ENCODE peak calls at places on chromosomes 2 and 18, in four cellular contexts. A, B, F and Z are unnamed samples.

GRCh38 chr2:3611136-3611535 is 16.2 kb downstream of the COLEC11 start:
- DNase-seq in A (peak; percentile 17), F (no peak), B (peak; percentile 8), Z (no peak)

GRCh38 chr18:27785815-27786537 is 391.0 kb downstream of the CDH2 start:
- DNase-seq in F (no peak), A (no peak), B (no peak), Z (no peak)

GRCh38 chr2:150803689-150804398 is 316.4 kb upstream of the RND3 start:
- DNase-seq in A (no peak), B (no peak), F (no peak), Z (no peak)

GRCh38 chr2:62477573-62477972 is 28.4 kb downstream of the TMEM17 start:
- DNase-seq in B (no peak), A (no peak), F (no peak), Z (no peak)

GRCh38 chr18:47204908-47205522 is 28.9 kb upstream of the IER3IP1 start:
- DNase-seq in F (no peak), A (peak; percentile 67), B (peak; percentile 34), Z (peak; percentile 41)

GRCh38 chr2:165376571-165376975 is 92.9 kb upstream of the CSRNP3 start:
- DNase-seq in B (no peak), A (no peak), F (no peak), Z (no peak)

GRCh38 chr2:159783559-159783958 is 14.4 kb downstream of the CD302 start:
- DNase-seq in A (no peak), F (no peak), B (no peak), Z (no peak)

GRCh38 chr2:12787891-12788783 is 71.4 kb downstream of the TRIB2 start:
- DNase-seq in B (no peak), A (no peak), F (peak; percentile 98), Z (peak; percentile 64)

GRCh38 chr2:24421668-24422067 is 61.3 kb upstream of the ITSN2 start:
- DNase-seq in A (peak; percentile 80), F (peak; percentile 22), B (peak; percentile 78), Z (peak; percentile 62)

DNA sequence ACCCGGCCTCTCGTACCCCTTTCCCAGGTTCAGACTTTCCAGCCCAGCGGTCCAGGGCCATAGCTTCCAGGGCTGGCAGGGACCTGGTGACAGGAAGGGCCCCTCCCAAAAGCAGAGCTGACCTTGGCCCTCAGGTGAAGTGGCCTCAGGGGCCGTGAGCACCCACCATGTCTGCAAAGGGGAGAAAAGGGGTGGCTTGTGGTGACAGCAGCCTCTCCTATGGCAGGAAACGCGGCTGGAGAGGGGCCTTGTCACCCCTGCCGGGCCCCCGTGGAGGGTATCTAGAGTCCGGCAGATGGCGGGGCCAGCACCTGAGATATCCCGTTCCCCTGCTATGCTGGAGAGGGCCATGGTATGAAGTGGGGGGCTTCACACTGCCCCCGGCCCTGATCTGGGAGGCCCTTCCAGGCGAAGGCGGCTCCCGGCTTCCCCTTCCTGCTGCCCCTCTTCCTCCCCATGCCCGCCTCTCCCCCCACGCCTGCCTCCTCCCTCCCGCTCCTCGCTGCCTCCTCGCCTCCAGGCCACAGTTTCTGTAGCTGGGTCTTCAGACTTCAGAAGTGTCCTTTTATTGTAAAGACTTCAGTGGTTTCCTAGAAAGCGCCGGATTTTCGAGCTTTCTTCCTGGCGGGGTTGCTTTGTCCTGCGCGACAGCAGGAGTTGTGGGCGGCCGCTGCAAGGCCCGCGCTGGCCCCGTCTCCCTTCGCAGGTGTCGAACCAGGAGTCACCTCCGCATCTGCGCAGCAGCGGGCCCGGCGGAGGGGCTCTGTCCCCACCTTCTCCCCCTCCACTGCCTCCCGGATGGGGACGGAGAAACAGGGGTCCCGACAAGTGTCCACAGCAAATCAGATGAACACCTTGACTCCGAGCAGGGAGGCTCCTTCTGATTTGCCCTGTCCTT is 240.5 kb upstream of the MYT1L start:
- DNase-seq in A (no peak), B (no peak), F (no peak), Z (no peak)
- H3K27ac ChIP-seq in A (no peak overlapping the region), B (no peak overlapping the region), F (no peak overlapping the region), Z (no peak overlapping the region)

GRCh38 chr2:8453904-8454302 is 228.0 kb upstream of the ID2 start:
- DNase-seq in F (peak; percentile 73), B (no peak), A (no peak), Z (no peak)
- H3K27ac ChIP-seq in F (no peak overlapping the region), B (no peak overlapping the region), A (no peak overlapping the region), Z (no peak overlapping the region)

GRCh38 chr2:138979131-138979530 is 198.9 kb upstream of the NXPH2 start:
- DNase-seq in F (no peak), B (no peak), A (no peak), Z (no peak)
- H3K27ac ChIP-seq in F (no peak overlapping the region), B (no peak overlapping the region), A (no peak overlapping the region), Z (no peak overlapping the region)

GRCh38 chr2:54979645-54980044 is 70.6 kb downstream of the RTN4 start:
- DNase-seq in A (no peak), F (no peak), B (peak; percentile 50), Z (no peak)

GRCh38 chr2:54981409-54981808 is 68.8 kb downstream of the RTN4 start:
- DNase-seq in F (no peak), B (no peak), A (no peak), Z (no peak)

GRCh38 chr2:54975175-54975574 is 75.1 kb downstream of the RTN4 start:
- DNase-seq in A (no peak), B (no peak), F (no peak), Z (no peak)

GRCh38 chr2:54977149-54977548 is 73.1 kb downstream of the RTN4 start:
- DNase-seq in F (no peak), B (no peak), A (no peak), Z (no peak)

DNA sequence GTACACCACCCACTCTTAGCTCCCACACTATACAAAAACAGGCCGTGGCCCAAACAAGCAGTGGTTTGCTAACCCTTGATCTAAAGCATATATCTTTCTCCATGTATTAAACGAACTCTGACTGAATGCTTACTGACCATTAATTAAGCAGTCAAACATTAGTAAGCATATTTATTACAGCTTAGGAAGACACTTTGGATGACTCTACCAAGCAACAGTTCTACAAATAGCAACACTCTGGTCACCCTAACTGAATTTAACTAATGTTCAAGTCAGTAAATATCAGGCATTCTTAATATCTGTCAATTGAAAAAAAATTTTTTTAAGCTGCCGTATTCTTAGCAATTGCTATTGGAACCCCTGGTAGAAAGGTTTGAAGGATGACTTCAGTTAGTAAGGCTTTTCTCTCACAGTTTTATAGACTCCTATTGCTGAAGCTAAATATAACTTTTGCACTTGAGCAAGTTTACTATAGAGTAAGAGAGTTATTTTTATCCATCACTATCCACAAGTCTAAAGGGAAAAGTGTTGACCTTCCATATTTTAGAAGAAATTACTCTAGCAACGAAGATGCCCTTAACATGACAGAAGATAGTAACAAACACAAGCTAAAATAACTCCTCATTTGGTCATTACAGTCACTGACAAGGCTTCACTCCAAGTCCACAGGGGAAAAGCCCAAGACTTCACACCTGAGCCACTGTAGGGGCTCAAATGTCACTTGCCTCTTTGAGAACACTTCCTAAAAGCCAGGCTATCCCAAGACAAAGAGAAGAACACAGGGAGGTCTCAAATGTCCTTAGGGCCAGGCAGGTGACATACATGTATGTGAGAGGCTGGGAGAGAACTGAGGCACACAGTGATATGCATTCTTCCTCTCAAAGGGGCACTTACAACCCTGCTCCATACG is 74.4 kb downstream of the RTN4 start:
- DNase-seq in A (no peak), F (no peak), B (no peak), Z (no peak)
- H3K27ac ChIP-seq in A (peak overlapping the region; percentile 4), F (no peak overlapping the region), B (no peak overlapping the region), Z (no peak overlapping the region)